ENCODE peak calls at places on chromosomes 12 and 14, in four cellular contexts. One of them, this sample, is unnamed.

GRCh38 chr12:116595186-116595585 is 36.0 kb downstream of the MAP1LC3B2 start:
- DNase-seq in stomach: no peak
- DNase-seq in HT1080: no peak
- DNase-seq in tibial artery: no peak
- DNase-seq in this sample: no peak

GRCh38 chr12:122318607-122319311 is 52.5 kb upstream of the VPS33A start:
- DNase-seq in HT1080: peak
- DNase-seq in tibial artery: no peak
- DNase-seq in stomach: no peak
- DNase-seq in this sample: no peak

GRCh38 chr14:100662850-100663527 is 63.7 kb upstream of the DLK1 start:
- DNase-seq in HT1080: peak
- DNase-seq in stomach: peak
- DNase-seq in tibial artery: no peak
- DNase-seq in this sample: peak

GRCh38 chr12:89353188-89353822 is 1.0 kb upstream of the DUSP6 start:
- DNase-seq in tibial artery: peak
- DNase-seq in stomach: peak
- DNase-seq in HT1080: no peak
- DNase-seq in this sample: peak

GRCh38 chr12:106282457-106283097 is 20.0 kb upstream of the TCP11L2 start:
- DNase-seq in stomach: peak
- DNase-seq in tibial artery: no peak
- DNase-seq in HT1080: peak
- DNase-seq in this sample: peak

GRCh38 chr14:52356025-52356424 is 41.9 kb downstream of the PTGER2 start:
- DNase-seq in stomach: no peak
- DNase-seq in tibial artery: no peak
- DNase-seq in HT1080: peak
- DNase-seq in this sample: no peak

GRCh38 chr12:21656931-21657335 is 709 bp downstream of the LDHB start:
- DNase-seq in HT1080: no peak
- DNase-seq in stomach: peak
- DNase-seq in tibial artery: no peak
- DNase-seq in this sample: no peak

GRCh38 chr12:100216337-100216736 is 15.7 kb downstream of the ACTR6 start:
- DNase-seq in HT1080: no peak
- DNase-seq in tibial artery: no peak
- DNase-seq in stomach: no peak
- DNase-seq in this sample: no peak

GRCh38 chr12:105733579-105733978 is 403.1 kb downstream of the C12orf75 start:
- DNase-seq in stomach: no peak
- DNase-seq in tibial artery: no peak
- DNase-seq in HT1080: no peak
- DNase-seq in this sample: no peak

GRCh38 chr12:63151898-63152700 is 1.1 kb upstream of the AVPR1A start:
- DNase-seq in HT1080: peak
- DNase-seq in stomach: no peak
- DNase-seq in tibial artery: peak
- DNase-seq in this sample: peak

GRCh38 chr12:108633534-108634224 is at the start of gene SELPLG:
- DNase-seq in HT1080: no peak
- DNase-seq in tibial artery: peak
- DNase-seq in stomach: peak
- DNase-seq in this sample: peak

GRCh38 chr14:35121887-35122695 is at the start of the genes PPP2R3C and PRORP:
- DNase-seq in HT1080: peak
- DNase-seq in stomach: peak
- DNase-seq in tibial artery: peak
- DNase-seq in this sample: peak

GRCh38 chr12:102593128-102593527 is 112.8 kb upstream of the IGF1 start:
- DNase-seq in tibial artery: no peak
- DNase-seq in HT1080: peak
- DNase-seq in stomach: no peak
- DNase-seq in this sample: no peak

GRCh38 chr12:80627773-80628172 is 79.7 kb upstream of the MYF6 start:
- DNase-seq in stomach: no peak
- DNase-seq in tibial artery: no peak
- DNase-seq in HT1080: peak
- DNase-seq in this sample: no peak

GRCh38 chr12:82781288-82782078 is 94.8 kb downstream of the TMTC2 start:
- DNase-seq in HT1080: no peak
- DNase-seq in tibial artery: no peak
- DNase-seq in stomach: no peak
- DNase-seq in this sample: no peak

GRCh38 chr12:66965613-66966012 is 286.7 kb upstream of the GRIP1 start:
- DNase-seq in HT1080: no peak
- DNase-seq in stomach: no peak
- DNase-seq in tibial artery: no peak
- DNase-seq in this sample: no peak

GRCh38 chr14:70788893-70789292 is 20.4 kb downstream of the MAP3K9 start:
- DNase-seq in stomach: no peak
- DNase-seq in HT1080: no peak
- DNase-seq in tibial artery: no peak
- DNase-seq in this sample: no peak

GRCh38 chr14:105162374-105162979 is 6.1 kb downstream of the JAG2 start:
- DNase-seq in stomach: no peak
- DNase-seq in tibial artery: no peak
- DNase-seq in HT1080: no peak
- DNase-seq in this sample: peak

GRCh38 chr14:53847057-53847456 is 109.6 kb downstream of the BMP4 start:
- DNase-seq in stomach: no peak
- DNase-seq in tibial artery: no peak
- DNase-seq in HT1080: no peak
- DNase-seq in this sample: no peak

GRCh38 chr14:36363704-36364103 is 43.3 kb upstream of the MBIP start:
- DNase-seq in HT1080: no peak
- DNase-seq in stomach: no peak
- DNase-seq in tibial artery: no peak
- DNase-seq in this sample: no peak

GRCh38 chr14:23865502-23865901 is 88.1 kb upstream of the DHRS4 start:
- DNase-seq in tibial artery: no peak
- DNase-seq in stomach: no peak
- DNase-seq in HT1080: no peak
- DNase-seq in this sample: no peak

GRCh38 chr12:75364918-75365317 is 26.0 kb upstream of the GLIPR1L2 start:
- DNase-seq in tibial artery: no peak
- DNase-seq in HT1080: no peak
- DNase-seq in stomach: no peak
- DNase-seq in this sample: no peak

GRCh38 chr14:51368721-51369163 is 128.7 kb downstream of the TMX1 start:
- DNase-seq in stomach: no peak
- DNase-seq in tibial artery: no peak
- DNase-seq in HT1080: peak
- DNase-seq in this sample: no peak

GRCh38 chr12:122203968-122204828 is 689 bp downstream of the B3GNT4 start:
- DNase-seq in tibial artery: peak
- DNase-seq in stomach: no peak
- DNase-seq in HT1080: no peak
- DNase-seq in this sample: no peak

GRCh38 chr12:51932218-51933076 is 19.1 kb upstream of the ACVR1B start:
- DNase-seq in HT1080: no peak
- DNase-seq in tibial artery: no peak
- DNase-seq in stomach: no peak
- DNase-seq in this sample: no peak

GRCh38 chr14:68819260-68819691 is 26.4 kb upstream of the ZFP36L1 start:
- DNase-seq in tibial artery: no peak
- DNase-seq in stomach: peak
- DNase-seq in HT1080: peak
- DNase-seq in this sample: no peak

GRCh38 chr12:19277707-19278106 is 148.2 kb downstream of the PLEKHA5 start:
- DNase-seq in tibial artery: no peak
- DNase-seq in stomach: no peak
- DNase-seq in HT1080: no peak
- DNase-seq in this sample: no peak

GRCh38 chr14:49892301-49892635 is 614 bp upstream of the ARF6 start:
- DNase-seq in tibial artery: no peak
- DNase-seq in stomach: peak
- DNase-seq in HT1080: peak
- DNase-seq in this sample: peak

GRCh38 chr12:51369581-51369980 is 21.6 kb downstream of the GALNT6 start:
- DNase-seq in tibial artery: no peak
- DNase-seq in HT1080: no peak
- DNase-seq in stomach: no peak
- DNase-seq in this sample: no peak

GRCh38 chr14:59123975-59124374 is 64.5 kb upstream of the DAAM1 start:
- DNase-seq in stomach: no peak
- DNase-seq in HT1080: peak
- DNase-seq in tibial artery: no peak
- DNase-seq in this sample: no peak

GRCh38 chr12:12428961-12429657 is 72.2 kb downstream of the BORCS5 start:
- DNase-seq in tibial artery: no peak
- DNase-seq in stomach: no peak
- DNase-seq in HT1080: peak
- DNase-seq in this sample: no peak

GRCh38 chr12:10190558-10191388 is 11.9 kb downstream of the TMEM52B start:
- DNase-seq in tibial artery: peak
- DNase-seq in stomach: peak
- DNase-seq in HT1080: peak
- DNase-seq in this sample: peak

GRCh38 chr14:22822619-22823551 is 6.8 kb upstream of the MRPL52 start:
- DNase-seq in tibial artery: peak
- DNase-seq in stomach: peak
- DNase-seq in HT1080: peak
- DNase-seq in this sample: peak

GRCh38 chr12:56930241-56930640 is 4.0 kb downstream of the SDR9C7 start:
- DNase-seq in HT1080: no peak
- DNase-seq in tibial artery: no peak
- DNase-seq in stomach: no peak
- DNase-seq in this sample: no peak

GRCh38 chr12:4275869-4276253 is 2.3 kb downstream of the CCND2 start:
- DNase-seq in tibial artery: no peak
- DNase-seq in HT1080: no peak
- DNase-seq in stomach: no peak
- DNase-seq in this sample: no peak

GRCh38 chr14:51638071-51638944 is 13.4 kb upstream of the FRMD6 start:
- DNase-seq in HT1080: no peak
- DNase-seq in stomach: no peak
- DNase-seq in tibial artery: peak
- DNase-seq in this sample: no peak